ENCODE peak calls at places on chromosomes 4 and X, in eight cellular contexts. J, F, V, P, I, D, N and L are unnamed samples.

GRCh38 chr4:112377127-112377635 is 80.0 kb downstream of the ALPK1 start:
- DNase-seq in J (no peak), F (no peak), V (no peak), P (no peak), I (no peak), D (no peak), N (no peak), L (no peak)

GRCh38 chrX:39915596-39915995 is 182.2 kb downstream of the BCOR start:
- DNase-seq in J (no peak), F (no peak), V (no peak), P (no peak), I (no peak), D (no peak), N (no peak), L (no peak)

GRCh38 chr4:141395246-141395830 is 174.6 kb downstream of the ZNF330 start:
- DNase-seq in J (no peak), F (no peak), V (no peak), P (no peak), I (no peak), D (no peak), N (no peak), L (no peak)

GRCh38 chrX:10021461-10022272 is 54.5 kb downstream of the CLDN34 start:
- DNase-seq in J (no peak), F (no peak), V (no peak), P (no peak), I (no peak), D (no peak), N (no peak), L (peak; percentile 53)

GRCh38 chr4:15868065-15868464 is 70.5 kb downstream of the FGFBP1 start:
- DNase-seq in J (no peak), F (no peak), V (no peak), P (no peak), I (no peak), D (peak; percentile 64), N (no peak), L (no peak)

GRCh38 chrX:86133761-86134160 is 14.5 kb upstream of the DACH2 start:
- DNase-seq in J (no peak), F (no peak), V (no peak), P (no peak), I (no peak), D (peak; percentile 15), N (no peak), L (peak; percentile 4)

GRCh38 chr4:140047017-140047640 is 106.9 kb downstream of the MAML3 start:
- DNase-seq in J (no peak), F (no peak), V (no peak), P (no peak), I (no peak), D (no peak), N (no peak), L (peak; percentile 43)

GRCh38 chr4:53705151-53705764 is 114.0 kb upstream of the LNX1 start:
- DNase-seq in J (no peak), F (peak; percentile 47), V (no peak), P (no peak), I (no peak), D (no peak), N (no peak), L (no peak)

GRCh38 chr4:26086621-26087068 is 172.6 kb downstream of the SMIM20 start:
- DNase-seq in J (no peak), F (no peak), V (no peak), P (no peak), I (no peak), D (no peak), N (no peak), L (no peak)

GRCh38 chrX:74525116-74525515 is 89.3 kb downstream of the RLIM start:
- DNase-seq in J (no peak), F (no peak), V (no peak), P (no peak), I (no peak), D (no peak), N (no peak), L (no peak)

DNA sequence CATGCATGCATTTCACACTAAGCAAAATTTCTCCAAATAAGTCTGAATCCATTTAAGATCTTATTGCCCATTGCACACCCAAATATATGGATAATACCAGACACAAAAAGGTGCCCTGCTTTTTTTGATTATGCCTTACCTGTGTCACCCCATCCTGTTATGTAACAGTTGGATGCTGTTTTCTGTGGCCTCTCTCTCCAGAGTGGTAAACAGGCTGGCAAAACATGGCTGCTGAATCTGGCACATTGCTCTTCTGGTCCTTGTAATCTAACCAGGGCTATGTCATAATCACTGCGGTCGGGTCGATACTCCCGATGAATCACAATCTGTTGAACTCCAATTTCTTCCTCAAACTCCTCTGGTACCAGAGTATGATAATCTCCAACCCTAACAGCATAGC is 70.1 kb downstream of the PRSS12 start:
- DNase-seq in J (no peak), F (no peak), V (no peak), P (no peak), I (no peak), D (peak; percentile 90), N (peak; percentile 33), L (no peak)
- TF ChIP-seq POLR2A in J (no peak), F (no peak), V (no peak), P (no peak), I (no peak), D (no peak), N (no peak), L (no peak)

GRCh38 chrX:148161661-148162060 is 180.5 kb downstream of the FMR1NB start:
- DNase-seq in J (no peak), F (no peak), V (no peak), P (no peak), I (no peak), D (no peak), N (no peak), L (no peak)
- TF ChIP-seq MAX in J (no peak), F (no peak), V (no peak), P (no peak), I (no peak), D (no peak), N (no peak), L (no peak)

GRCh38 chr4:23219779-23220408 is 527.2 kb downstream of the GBA3 start:
- DNase-seq in J (no peak), F (no peak), V (no peak), P (no peak), I (no peak), D (no peak), N (no peak), L (no peak)
- TF ChIP-seq POLR2A in J (no peak), F (no peak), V (no peak), P (no peak), I (no peak), D (no peak), N (no peak), L (no peak)

GRCh38 chrX:29432534-29432933 is 782.8 kb upstream of the MAGEB2 start:
- DNase-seq in J (no peak), F (no peak), V (no peak), P (no peak), I (no peak), D (no peak), N (no peak), L (no peak)

GRCh38 chrX:29431895-29432294 is 783.5 kb upstream of the MAGEB2 start:
- DNase-seq in J (no peak), F (no peak), V (no peak), P (no peak), I (no peak), D (no peak), N (no peak), L (no peak)

GRCh38 chrX:29434939-29435338 is 780.4 kb upstream of the MAGEB2 start:
- DNase-seq in J (no peak), F (no peak), V (no peak), P (no peak), I (no peak), D (no peak), N (no peak), L (no peak)

GRCh38 chrX:29435396-29435795 is 780.0 kb upstream of the MAGEB2 start:
- DNase-seq in J (no peak), F (no peak), V (no peak), P (no peak), I (no peak), D (no peak), N (no peak), L (peak; percentile 1)
- TF ChIP-seq MAX in J (no peak), F (no peak), V (no peak), P (no peak), I (no peak), D (no peak), N (no peak), L (no peak)

GRCh38 chrX:67520671-67521070 is 23.1 kb upstream of the AR start:
- DNase-seq in J (no peak), F (no peak), V (no peak), P (no peak), I (no peak), D (no peak), N (no peak), L (peak; percentile 13)
- TF ChIP-seq POLR2A in J (no peak), F (no peak), V (no peak), P (no peak), I (no peak), D (no peak), N (no peak), L (no peak)